ENCODE peak calls at places on chromosome 4, in seven cellular contexts. One of them, this sample, is unnamed.

GRCh38 chr4:77050962-77051361 is 24.8 kb downstream of the CCNI start:
- DNase-seq in tibial nerve: no peak
- DNase-seq in aorta: no peak
- DNase-seq in mesenchymal stem cell: no peak
- DNase-seq in RWPE2: no peak
- DNase-seq in CD4-positive, CD25-positive, alpha-beta regulatory T cell: no peak
- DNase-seq in uterus: no peak
- DNase-seq in this sample: no peak

GRCh38 chr4:3145251-3145908 is 70.9 kb downstream of the HTT start:
- DNase-seq in CD4-positive, CD25-positive, alpha-beta regulatory T cell: no peak
- DNase-seq in mesenchymal stem cell: peak; percentile 13
- DNase-seq in aorta: no peak
- DNase-seq in RWPE2: no peak
- DNase-seq in uterus: no peak
- DNase-seq in tibial nerve: no peak
- DNase-seq in this sample: no peak

GRCh38 chr4:2259036-2259540 is 2.8 kb downstream of the MXD4 start:
- DNase-seq in CD4-positive, CD25-positive, alpha-beta regulatory T cell: no peak
- DNase-seq in uterus: peak; percentile 32
- DNase-seq in aorta: peak; percentile 46
- DNase-seq in RWPE2: no peak
- DNase-seq in tibial nerve: peak; percentile 12
- DNase-seq in mesenchymal stem cell: no peak
- DNase-seq in this sample: no peak

GRCh38 chr4:76197971-76198410 is 15.6 kb downstream of the SCARB2 start:
- DNase-seq in tibial nerve: no peak
- DNase-seq in CD4-positive, CD25-positive, alpha-beta regulatory T cell: peak; percentile 13
- DNase-seq in uterus: peak; percentile 68
- DNase-seq in mesenchymal stem cell: no peak
- DNase-seq in aorta: peak; percentile 83
- DNase-seq in RWPE2: no peak
- DNase-seq in this sample: no peak

GRCh38 chr4:98950925-98951324 is 22.0 kb upstream of the EIF4E start:
- DNase-seq in RWPE2: no peak
- DNase-seq in tibial nerve: no peak
- DNase-seq in aorta: no peak
- DNase-seq in uterus: no peak
- DNase-seq in CD4-positive, CD25-positive, alpha-beta regulatory T cell: no peak
- DNase-seq in mesenchymal stem cell: no peak
- DNase-seq in this sample: no peak

GRCh38 chr4:66688674-66689073 is 856.6 kb downstream of the CENPC start:
- DNase-seq in tibial nerve: no peak
- DNase-seq in mesenchymal stem cell: peak; percentile 33
- DNase-seq in uterus: no peak
- DNase-seq in RWPE2: no peak
- DNase-seq in CD4-positive, CD25-positive, alpha-beta regulatory T cell: no peak
- DNase-seq in aorta: no peak
- DNase-seq in this sample: no peak

GRCh38 chr4:13907255-13907751 is 279.8 kb upstream of the BOD1L1 start:
- DNase-seq in tibial nerve: no peak
- DNase-seq in aorta: no peak
- DNase-seq in CD4-positive, CD25-positive, alpha-beta regulatory T cell: no peak
- DNase-seq in mesenchymal stem cell: peak; percentile 96
- DNase-seq in RWPE2: no peak
- DNase-seq in uterus: no peak
- DNase-seq in this sample: no peak

GRCh38 chr4:135192746-135193535 is 991.4 kb upstream of the PABPC4L start:
- DNase-seq in RWPE2: no peak
- DNase-seq in CD4-positive, CD25-positive, alpha-beta regulatory T cell: no peak
- DNase-seq in mesenchymal stem cell: peak; percentile 8
- DNase-seq in tibial nerve: no peak
- DNase-seq in aorta: no peak
- DNase-seq in uterus: no peak
- DNase-seq in this sample: no peak

GRCh38 chr4:152936446-152937279 is 540 bp downstream of the FHDC1 start:
- DNase-seq in tibial nerve: no peak
- DNase-seq in mesenchymal stem cell: peak; percentile 40
- DNase-seq in aorta: peak; percentile 56
- DNase-seq in uterus: peak; percentile 29
- DNase-seq in CD4-positive, CD25-positive, alpha-beta regulatory T cell: peak; percentile 31
- DNase-seq in RWPE2: peak; percentile 62
- DNase-seq in this sample: no peak

GRCh38 chr4:168630445-168631187 is 133.8 kb downstream of the PALLD start:
- DNase-seq in mesenchymal stem cell: peak; percentile 72
- DNase-seq in CD4-positive, CD25-positive, alpha-beta regulatory T cell: no peak
- DNase-seq in tibial nerve: no peak
- DNase-seq in aorta: no peak
- DNase-seq in RWPE2: no peak
- DNase-seq in uterus: no peak
- DNase-seq in this sample: no peak

GRCh38 chr4:182449960-182450359 is 206.8 kb downstream of the TENM3 start:
- DNase-seq in mesenchymal stem cell: peak; percentile 5
- DNase-seq in tibial nerve: no peak
- DNase-seq in CD4-positive, CD25-positive, alpha-beta regulatory T cell: no peak
- DNase-seq in uterus: no peak
- DNase-seq in RWPE2: no peak
- DNase-seq in aorta: no peak
- DNase-seq in this sample: no peak

GRCh38 chr4:125432078-125432477 is 117.3 kb downstream of the FAT4 start:
- DNase-seq in CD4-positive, CD25-positive, alpha-beta regulatory T cell: no peak
- DNase-seq in mesenchymal stem cell: peak; percentile 66
- DNase-seq in RWPE2: no peak
- DNase-seq in tibial nerve: no peak
- DNase-seq in aorta: no peak
- DNase-seq in uterus: no peak
- DNase-seq in this sample: no peak

GRCh38 chr4:121789960-121790829 is 10.9 kb upstream of the EXOSC9 start:
- DNase-seq in tibial nerve: no peak
- DNase-seq in aorta: no peak
- DNase-seq in mesenchymal stem cell: no peak
- DNase-seq in uterus: no peak
- DNase-seq in RWPE2: no peak
- DNase-seq in CD4-positive, CD25-positive, alpha-beta regulatory T cell: no peak
- DNase-seq in this sample: no peak

GRCh38 chr4:139735381-139736256 is 70.0 kb downstream of the MGST2 start:
- DNase-seq in CD4-positive, CD25-positive, alpha-beta regulatory T cell: no peak
- DNase-seq in RWPE2: no peak
- DNase-seq in mesenchymal stem cell: peak; percentile 49
- DNase-seq in aorta: peak; percentile 68
- DNase-seq in tibial nerve: no peak
- DNase-seq in uterus: peak; percentile 49
- DNase-seq in this sample: no peak
- H3K4me1 ChIP-seq in CD4-positive, CD25-positive, alpha-beta regulatory T cell: peaks cover 14% of the 10 kb centered on the region
- H3K4me1 ChIP-seq in RWPE2: peaks cover 5% of the 10 kb centered on the region
- H3K4me1 ChIP-seq in mesenchymal stem cell: peaks cover 6% of the 10 kb centered on the region
- H3K4me1 ChIP-seq in aorta: peaks cover 3% of the 10 kb centered on the region
- H3K4me1 ChIP-seq in tibial nerve: peaks cover 49% of the 10 kb centered on the region
- H3K4me1 ChIP-seq in uterus: peaks cover 4% of the 10 kb centered on the region
- H3K4me1 ChIP-seq in this sample: peaks cover 9% of the 10 kb centered on the region

GRCh38 chr4:89299153-89299789 is 8.3 kb downstream of the GPRIN3 start:
- DNase-seq in mesenchymal stem cell: no peak
- DNase-seq in aorta: no peak
- DNase-seq in RWPE2: no peak
- DNase-seq in tibial nerve: no peak
- DNase-seq in CD4-positive, CD25-positive, alpha-beta regulatory T cell: peak; percentile 83
- DNase-seq in uterus: no peak
- DNase-seq in this sample: no peak

GRCh38 chr4:89298788-89299152 is 8.8 kb downstream of the GPRIN3 start:
- DNase-seq in uterus: no peak
- DNase-seq in CD4-positive, CD25-positive, alpha-beta regulatory T cell: peak; percentile 84
- DNase-seq in aorta: no peak
- DNase-seq in RWPE2: no peak
- DNase-seq in mesenchymal stem cell: peak; percentile 43
- DNase-seq in tibial nerve: no peak
- DNase-seq in this sample: no peak

GRCh38 chr4:89301003-89301402 is 6.6 kb downstream of the GPRIN3 start:
- DNase-seq in mesenchymal stem cell: no peak
- DNase-seq in uterus: no peak
- DNase-seq in tibial nerve: no peak
- DNase-seq in RWPE2: no peak
- DNase-seq in aorta: no peak
- DNase-seq in CD4-positive, CD25-positive, alpha-beta regulatory T cell: no peak
- DNase-seq in this sample: no peak

GRCh38 chr4:89300490-89300889 is 7.1 kb downstream of the GPRIN3 start:
- DNase-seq in uterus: no peak
- DNase-seq in mesenchymal stem cell: no peak
- DNase-seq in CD4-positive, CD25-positive, alpha-beta regulatory T cell: no peak
- DNase-seq in aorta: no peak
- DNase-seq in RWPE2: no peak
- DNase-seq in tibial nerve: no peak
- DNase-seq in this sample: no peak

DNA sequence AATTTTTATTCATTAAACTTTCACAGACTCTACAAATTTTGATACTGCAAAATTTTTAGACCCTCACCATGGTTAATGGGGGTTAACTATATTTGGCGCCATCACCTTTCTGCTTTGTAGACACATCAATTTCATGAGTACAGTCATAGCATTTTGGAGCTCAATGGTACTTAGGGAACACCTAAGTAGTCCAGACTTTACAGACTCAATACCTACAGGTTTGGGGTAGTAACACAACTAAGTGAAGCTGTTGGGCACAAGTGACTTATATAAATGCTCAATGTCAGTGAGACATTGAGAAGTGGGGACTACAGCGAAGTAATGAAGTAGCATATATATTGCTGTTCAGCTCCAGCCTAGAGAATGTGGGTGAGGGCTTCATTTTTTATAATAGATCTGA is 7.5 kb downstream of the GPRIN3 start:
- DNase-seq in RWPE2: no peak
- DNase-seq in CD4-positive, CD25-positive, alpha-beta regulatory T cell: no peak
- DNase-seq in mesenchymal stem cell: no peak
- DNase-seq in tibial nerve: no peak
- DNase-seq in aorta: no peak
- DNase-seq in uterus: no peak
- DNase-seq in this sample: no peak
- H3K4me1 ChIP-seq in RWPE2: no peaks in the 10 kb centered on the region
- H3K4me1 ChIP-seq in CD4-positive, CD25-positive, alpha-beta regulatory T cell: peaks cover 97% of the 10 kb centered on the region
- H3K4me1 ChIP-seq in mesenchymal stem cell: no peaks in the 10 kb centered on the region
- H3K4me1 ChIP-seq in tibial nerve: peaks cover 25% of the 10 kb centered on the region
- H3K4me1 ChIP-seq in aorta: no peaks in the 10 kb centered on the region
- H3K4me1 ChIP-seq in uterus: no peaks in the 10 kb centered on the region
- H3K4me1 ChIP-seq in this sample: peaks cover 78% of the 10 kb centered on the region

GRCh38 chr4:184399505-184399893 is 74.9 kb downstream of the IRF2 start:
- DNase-seq in uterus: no peak
- DNase-seq in RWPE2: no peak
- DNase-seq in aorta: no peak
- DNase-seq in CD4-positive, CD25-positive, alpha-beta regulatory T cell: no peak
- DNase-seq in tibial nerve: no peak
- DNase-seq in mesenchymal stem cell: no peak
- DNase-seq in this sample: no peak

GRCh38 chr4:184398741-184399504 is 75.4 kb downstream of the IRF2 start:
- DNase-seq in uterus: no peak
- DNase-seq in tibial nerve: no peak
- DNase-seq in CD4-positive, CD25-positive, alpha-beta regulatory T cell: no peak
- DNase-seq in RWPE2: no peak
- DNase-seq in mesenchymal stem cell: no peak
- DNase-seq in aorta: no peak
- DNase-seq in this sample: no peak

GRCh38 chr4:184396570-184397515 is 77.5 kb downstream of the IRF2 start:
- DNase-seq in RWPE2: no peak
- DNase-seq in tibial nerve: no peak
- DNase-seq in mesenchymal stem cell: no peak
- DNase-seq in uterus: no peak
- DNase-seq in aorta: no peak
- DNase-seq in CD4-positive, CD25-positive, alpha-beta regulatory T cell: peak; percentile 24
- DNase-seq in this sample: no peak

GRCh38 chr4:184396001-184396400 is 78.3 kb downstream of the IRF2 start:
- DNase-seq in RWPE2: no peak
- DNase-seq in mesenchymal stem cell: peak; percentile 64
- DNase-seq in CD4-positive, CD25-positive, alpha-beta regulatory T cell: no peak
- DNase-seq in uterus: no peak
- DNase-seq in aorta: no peak
- DNase-seq in tibial nerve: no peak
- DNase-seq in this sample: no peak

GRCh38 chr4:184397516-184398163 is 76.7 kb downstream of the IRF2 start:
- DNase-seq in aorta: no peak
- DNase-seq in uterus: no peak
- DNase-seq in RWPE2: no peak
- DNase-seq in CD4-positive, CD25-positive, alpha-beta regulatory T cell: no peak
- DNase-seq in tibial nerve: no peak
- DNase-seq in mesenchymal stem cell: no peak
- DNase-seq in this sample: no peak
- H3K4me1 ChIP-seq in aorta: no peaks in the 10 kb centered on the region
- H3K4me1 ChIP-seq in uterus: no peaks in the 10 kb centered on the region
- H3K4me1 ChIP-seq in RWPE2: peaks cover 20% of the 10 kb centered on the region
- H3K4me1 ChIP-seq in CD4-positive, CD25-positive, alpha-beta regulatory T cell: no peaks in the 10 kb centered on the region
- H3K4me1 ChIP-seq in tibial nerve: peaks cover 81% of the 10 kb centered on the region
- H3K4me1 ChIP-seq in mesenchymal stem cell: peaks cover 9% of the 10 kb centered on the region
- H3K4me1 ChIP-seq in this sample: no peaks in the 10 kb centered on the region

GRCh38 chr4:57102050-57102564 is 8.1 kb downstream of the IGFBP7 start:
- DNase-seq in CD4-positive, CD25-positive, alpha-beta regulatory T cell: no peak
- DNase-seq in mesenchymal stem cell: peak; percentile 90
- DNase-seq in RWPE2: peak; percentile 86
- DNase-seq in tibial nerve: peak; percentile 43
- DNase-seq in uterus: peak; percentile 68
- DNase-seq in aorta: peak; percentile 71
- DNase-seq in this sample: no peak

GRCh38 chr4:57099363-57099762 is 10.8 kb downstream of the IGFBP7 start:
- DNase-seq in tibial nerve: no peak
- DNase-seq in CD4-positive, CD25-positive, alpha-beta regulatory T cell: no peak
- DNase-seq in uterus: no peak
- DNase-seq in aorta: no peak
- DNase-seq in mesenchymal stem cell: no peak
- DNase-seq in RWPE2: no peak
- DNase-seq in this sample: no peak

GRCh38 chr4:57098945-57099344 is 11.2 kb downstream of the IGFBP7 start:
- DNase-seq in aorta: no peak
- DNase-seq in tibial nerve: no peak
- DNase-seq in CD4-positive, CD25-positive, alpha-beta regulatory T cell: no peak
- DNase-seq in RWPE2: no peak
- DNase-seq in mesenchymal stem cell: peak; percentile 92
- DNase-seq in uterus: no peak
- DNase-seq in this sample: no peak

GRCh38 chr4:57103051-57103450 is 7.1 kb downstream of the IGFBP7 start:
- DNase-seq in RWPE2: no peak
- DNase-seq in aorta: no peak
- DNase-seq in mesenchymal stem cell: peak; percentile 70
- DNase-seq in uterus: no peak
- DNase-seq in tibial nerve: no peak
- DNase-seq in CD4-positive, CD25-positive, alpha-beta regulatory T cell: no peak
- DNase-seq in this sample: no peak

DNA sequence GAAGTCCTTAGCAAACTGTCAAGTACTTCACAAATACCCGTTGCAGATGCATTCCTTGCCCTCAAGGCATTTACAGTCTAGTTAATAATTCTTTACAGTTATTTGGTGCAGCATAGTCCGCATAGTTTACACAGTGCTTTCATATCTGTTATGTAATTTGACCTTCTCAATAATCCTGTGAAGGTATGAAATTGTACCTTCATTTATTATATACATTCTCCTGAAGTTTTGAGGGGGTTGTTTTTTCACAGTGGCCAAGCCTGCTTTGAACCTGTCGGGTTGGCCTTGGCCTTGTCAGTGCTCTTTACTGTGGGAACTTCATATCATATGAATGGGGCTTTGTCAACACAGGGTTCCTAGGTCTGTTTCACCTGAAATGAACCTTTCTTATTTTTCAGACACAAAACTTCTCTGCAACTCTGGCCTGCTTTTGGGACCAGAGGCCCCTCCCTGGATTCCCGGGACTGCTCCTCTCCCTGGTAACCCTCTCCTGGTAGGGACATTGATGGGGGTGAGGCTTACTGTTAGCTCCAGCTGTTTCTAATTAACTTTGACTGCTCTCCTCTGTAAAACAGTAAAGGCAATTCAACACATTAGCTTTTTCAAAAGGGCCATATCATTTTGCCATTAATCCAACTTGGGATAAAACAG is 9.1 kb downstream of the IGFBP7 start:
- DNase-seq in uterus: no peak
- DNase-seq in CD4-positive, CD25-positive, alpha-beta regulatory T cell: no peak
- DNase-seq in RWPE2: no peak
- DNase-seq in tibial nerve: no peak
- DNase-seq in aorta: no peak
- DNase-seq in mesenchymal stem cell: no peak
- DNase-seq in this sample: no peak
- H3K4me1 ChIP-seq in uterus: peaks cover 24% of the 10 kb centered on the region
- H3K4me1 ChIP-seq in CD4-positive, CD25-positive, alpha-beta regulatory T cell: no peaks in the 10 kb centered on the region
- H3K4me1 ChIP-seq in RWPE2: peaks cover 62% of the 10 kb centered on the region
- H3K4me1 ChIP-seq in tibial nerve: peaks cover 90% of the 10 kb centered on the region
- H3K4me1 ChIP-seq in aorta: peaks cover 17% of the 10 kb centered on the region
- H3K4me1 ChIP-seq in mesenchymal stem cell: peaks cover 17% of the 10 kb centered on the region
- H3K4me1 ChIP-seq in this sample: no peaks in the 10 kb centered on the region